ENCODE peak calls at places on chromosomes 11 and 22, in five cellular contexts. One of them, this sample, is unnamed. For H3K9me3 and H3K27me3, the result is how much of the 10 kb centered on the place peaks cover.

GRCh38 chr22:31748490-31748889 is 1.4 kb downstream of the PRR14L start:
- DNase-seq in heart left ventricle: no peak
- DNase-seq in neuronal stem cell: no peak
- DNase-seq in cardiac muscle cell: no peak
- DNase-seq in ovary: no peak
- DNase-seq in this sample: no peak

GRCh38 chr11:9906043-9906791 is 242.3 kb downstream of the SWAP70 start:
- DNase-seq in heart left ventricle: no peak
- DNase-seq in neuronal stem cell: no peak
- DNase-seq in cardiac muscle cell: peak
- DNase-seq in ovary: no peak
- DNase-seq in this sample: no peak

GRCh38 chr11:8011981-8012444 is 24.9 kb downstream of the EIF3F start:
- DNase-seq in heart left ventricle: no peak
- DNase-seq in neuronal stem cell: no peak
- DNase-seq in cardiac muscle cell: peak
- DNase-seq in ovary: no peak
- DNase-seq in this sample: no peak

GRCh38 chr22:42805016-42805997 is 51.8 kb downstream of the ARFGAP3 start:
- DNase-seq in heart left ventricle: no peak
- DNase-seq in neuronal stem cell: no peak
- DNase-seq in cardiac muscle cell: no peak
- DNase-seq in ovary: peak
- DNase-seq in this sample: no peak

GRCh38 chr11:112073941-112074811 is at the start of the genes NKAPD1 and PIH1D2:
- DNase-seq in heart left ventricle: peak
- DNase-seq in neuronal stem cell: peak
- DNase-seq in cardiac muscle cell: peak
- DNase-seq in ovary: peak
- DNase-seq in this sample: peak

GRCh38 chr11:28673687-28674431 is 565.7 kb downstream of the METTL15 start:
- DNase-seq in heart left ventricle: no peak
- DNase-seq in neuronal stem cell: no peak
- DNase-seq in cardiac muscle cell: no peak
- DNase-seq in ovary: no peak
- DNase-seq in this sample: no peak

GRCh38 chr11:59069082-59069481 is 17.0 kb upstream of the GLYATL1B start:
- DNase-seq in heart left ventricle: no peak
- DNase-seq in neuronal stem cell: no peak
- DNase-seq in cardiac muscle cell: no peak
- DNase-seq in ovary: no peak
- DNase-seq in this sample: no peak

GRCh38 chr22:23047265-23047664 is 23.1 kb upstream of the GNAZ start:
- DNase-seq in heart left ventricle: no peak
- DNase-seq in neuronal stem cell: no peak
- DNase-seq in cardiac muscle cell: peak
- DNase-seq in ovary: no peak
- DNase-seq in this sample: no peak

GRCh38 chr11:29612423-29612822 is 404.4 kb downstream of the KCNA4 start:
- DNase-seq in heart left ventricle: no peak
- DNase-seq in neuronal stem cell: no peak
- DNase-seq in cardiac muscle cell: no peak
- DNase-seq in ovary: no peak
- DNase-seq in this sample: no peak

GRCh38 chr22:29336751-29337490 is 21.4 kb upstream of the RASL10A start:
- DNase-seq in heart left ventricle: no peak
- DNase-seq in neuronal stem cell: no peak
- DNase-seq in cardiac muscle cell: no peak
- DNase-seq in ovary: no peak
- DNase-seq in this sample: no peak

GRCh38 chr22:22787805-22788459 is 99.7 kb upstream of the IGLL5 start:
- DNase-seq in heart left ventricle: peak
- DNase-seq in neuronal stem cell: peak
- DNase-seq in cardiac muscle cell: peak
- DNase-seq in ovary: peak
- DNase-seq in this sample: peak

GRCh38 chr11:118979434-118979833 is 7.9 kb downstream of the FOXR1 start:
- DNase-seq in heart left ventricle: no peak
- DNase-seq in neuronal stem cell: no peak
- DNase-seq in cardiac muscle cell: no peak
- DNase-seq in ovary: no peak
- DNase-seq in this sample: no peak

GRCh38 chr11:78878631-78879030 is 304.0 kb upstream of the NARS2 start:
- DNase-seq in heart left ventricle: no peak
- DNase-seq in neuronal stem cell: no peak
- DNase-seq in cardiac muscle cell: no peak
- DNase-seq in ovary: no peak
- DNase-seq in this sample: no peak

GRCh38 chr11:117468888-117469287 is 141.2 kb downstream of the CEP164 start:
- DNase-seq in heart left ventricle: no peak
- DNase-seq in neuronal stem cell: no peak
- DNase-seq in cardiac muscle cell: no peak
- DNase-seq in ovary: no peak
- DNase-seq in this sample: no peak

GRCh38 chr11:64229090-64229958 is 1.0 kb upstream of the DNAJC4 start:
- DNase-seq in heart left ventricle: peak
- DNase-seq in neuronal stem cell: no peak
- DNase-seq in cardiac muscle cell: no peak
- DNase-seq in ovary: peak
- DNase-seq in this sample: peak

GRCh38 chr11:29263971-29264682 is 752.7 kb downstream of the KCNA4 start:
- DNase-seq in heart left ventricle: no peak
- DNase-seq in neuronal stem cell: no peak
- DNase-seq in cardiac muscle cell: peak
- DNase-seq in ovary: no peak
- DNase-seq in this sample: no peak

GRCh38 chr22:36160499-36160942 is at the start of gene APOL3:
- DNase-seq in heart left ventricle: peak
- DNase-seq in neuronal stem cell: no peak
- DNase-seq in cardiac muscle cell: peak
- DNase-seq in ovary: peak
- DNase-seq in this sample: peak

GRCh38 chr11:111960916-111961315 is 23.8 kb downstream of the DIXDC1 start:
- DNase-seq in heart left ventricle: no peak
- DNase-seq in neuronal stem cell: no peak
- DNase-seq in cardiac muscle cell: no peak
- DNase-seq in ovary: no peak
- DNase-seq in this sample: peak

GRCh38 chr11:119339581-119340334 is 925 bp downstream of the C1QTNF5 start:
- DNase-seq in heart left ventricle: peak
- DNase-seq in neuronal stem cell: peak
- DNase-seq in cardiac muscle cell: peak
- DNase-seq in ovary: peak
- DNase-seq in this sample: peak

GRCh38 chr11:111870887-111871692 is at the start of gene ALG9:
- DNase-seq in heart left ventricle: peak
- DNase-seq in neuronal stem cell: peak
- DNase-seq in cardiac muscle cell: peak
- DNase-seq in ovary: peak
- DNase-seq in this sample: peak

GRCh38 chr11:115499891-115500290 is 4.3 kb downstream of the CADM1 start:
- DNase-seq in heart left ventricle: no peak
- DNase-seq in neuronal stem cell: no peak
- DNase-seq in cardiac muscle cell: no peak
- DNase-seq in ovary: no peak
- DNase-seq in this sample: no peak

GRCh38 chr11:115501504-115501894 is 2.7 kb downstream of the CADM1 start:
- DNase-seq in heart left ventricle: no peak
- DNase-seq in neuronal stem cell: no peak
- DNase-seq in cardiac muscle cell: no peak
- DNase-seq in ovary: no peak
- DNase-seq in this sample: no peak

GRCh38 chr11:115499241-115499799 is 4.9 kb downstream of the CADM1 start:
- DNase-seq in heart left ventricle: no peak
- DNase-seq in neuronal stem cell: no peak
- DNase-seq in cardiac muscle cell: no peak
- DNase-seq in ovary: no peak
- DNase-seq in this sample: no peak

GRCh38 chr11:115501895-115502589 is 2.2 kb downstream of the CADM1 start:
- DNase-seq in heart left ventricle: no peak
- DNase-seq in neuronal stem cell: peak
- DNase-seq in cardiac muscle cell: no peak
- DNase-seq in ovary: no peak
- DNase-seq in this sample: no peak

GRCh38 chr11:115500547-115501503 is 3.4 kb downstream of the CADM1 start:
- DNase-seq in heart left ventricle: no peak
- DNase-seq in neuronal stem cell: peak
- DNase-seq in cardiac muscle cell: no peak
- DNase-seq in ovary: no peak
- DNase-seq in this sample: no peak
- H3K27ac ChIP-seq in heart left ventricle: no peak
- H3K27ac ChIP-seq in neuronal stem cell: no peak
- H3K27ac ChIP-seq in cardiac muscle cell: no peak
- H3K27ac ChIP-seq in ovary: no peak
- H3K27ac ChIP-seq in this sample: no peak

DNA sequence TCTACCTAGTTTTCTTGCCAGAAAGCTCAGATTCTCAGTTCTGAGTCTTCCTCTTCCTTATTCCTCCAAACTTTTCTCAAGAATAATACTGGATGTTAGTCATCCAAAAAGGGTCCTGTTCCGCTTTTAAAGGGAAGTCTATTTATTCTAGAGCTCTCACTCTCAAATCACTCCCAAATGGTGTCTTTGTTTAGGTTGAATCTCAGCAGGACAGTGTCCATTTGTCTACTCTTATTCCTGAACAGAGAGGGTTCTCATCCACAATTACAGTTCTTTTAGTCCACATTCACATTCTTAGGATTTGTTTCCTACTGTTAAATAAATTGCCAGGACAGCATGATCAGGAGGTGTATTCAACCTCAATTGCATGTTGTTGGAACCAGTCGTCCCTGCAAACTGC is 61.3 kb downstream of the MUC15 start:
- DNase-seq in heart left ventricle: no peak
- DNase-seq in neuronal stem cell: no peak
- DNase-seq in cardiac muscle cell: no peak
- DNase-seq in ovary: no peak
- DNase-seq in this sample: no peak
- H3K9me3 ChIP-seq in heart left ventricle: under half
- H3K9me3 ChIP-seq in neuronal stem cell: under half
- H3K9me3 ChIP-seq in cardiac muscle cell: under half
- H3K9me3 ChIP-seq in ovary: under half
- H3K9me3 ChIP-seq in this sample: under half

GRCh38 chr11:88102595-88102929 is 72.7 kb downstream of the RAB38 start:
- DNase-seq in heart left ventricle: no peak
- DNase-seq in neuronal stem cell: no peak
- DNase-seq in cardiac muscle cell: peak
- DNase-seq in ovary: no peak
- DNase-seq in this sample: no peak
- H3K27me3 ChIP-seq in heart left ventricle: under half
- H3K27me3 ChIP-seq in neuronal stem cell: under half
- H3K27me3 ChIP-seq in cardiac muscle cell: under half
- H3K27me3 ChIP-seq in ovary: under half
- H3K27me3 ChIP-seq in this sample: under half

DNA sequence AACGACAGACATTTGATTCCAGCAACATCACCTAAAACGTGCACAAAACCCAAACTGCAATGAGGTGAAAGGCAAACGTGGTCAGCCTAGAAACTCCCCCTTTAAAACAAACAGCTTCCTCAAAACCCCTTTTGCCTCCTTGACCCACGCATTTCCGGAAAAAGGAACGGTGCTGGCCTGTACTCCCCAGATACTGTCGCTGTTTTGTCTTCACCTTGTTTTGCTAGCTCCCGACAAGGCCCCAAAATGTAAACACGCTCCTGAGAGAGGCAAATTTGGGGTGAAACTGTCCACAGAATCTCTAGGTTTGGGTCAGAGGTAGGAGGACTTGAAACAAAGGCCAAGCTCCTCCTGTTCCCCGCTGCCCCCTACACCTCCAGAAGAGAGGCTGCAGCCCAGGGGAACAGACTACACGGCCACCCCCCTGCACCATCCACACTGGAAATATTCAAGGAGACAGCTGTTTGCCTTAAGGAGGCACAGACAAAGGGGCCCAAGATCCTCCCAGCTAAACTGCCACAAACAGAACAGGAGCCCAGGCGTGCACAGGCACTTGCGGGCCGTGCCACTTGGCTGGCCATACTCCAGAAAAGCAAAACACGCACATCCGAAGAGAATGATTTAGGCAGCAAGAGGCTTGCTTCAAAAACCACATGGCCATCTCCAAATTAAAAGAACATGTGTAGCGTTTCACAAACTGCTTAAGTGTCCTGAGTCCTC is 160.6 kb upstream of the GRK3 start:
- DNase-seq in heart left ventricle: no peak
- DNase-seq in neuronal stem cell: no peak
- DNase-seq in cardiac muscle cell: no peak
- DNase-seq in ovary: peak
- DNase-seq in this sample: no peak
- H3K27ac ChIP-seq in heart left ventricle: peak
- H3K27ac ChIP-seq in neuronal stem cell: no peak
- H3K27ac ChIP-seq in cardiac muscle cell: no peak
- H3K27ac ChIP-seq in ovary: peak
- H3K27ac ChIP-seq in this sample: peak